ENCODE peak calls at places on chromosomes 13 and 19, in five cellular contexts. O is WTC11, U is HL-60, L is natural killer cell, D is AG09309. A is an unnamed sample.

GRCh38 chr13:51364404-51365008 is 25.0 kb downstream of the SERPINE3 start:
- DNase-seq in L (no peak), U (no peak), D (no peak), O (no peak), A (no peak)

GRCh38 chr13:74070065-74070464 is 64.1 kb downstream of the KLF12 start:
- DNase-seq in O (no peak), U (no peak), D (no peak), L (no peak), A (no peak)

GRCh38 chr19:10421240-10421948 is 1.1 kb downstream of the PDE4A start:
- DNase-seq in D (no peak), L (no peak), O (no peak), U (no peak), A (no peak)

GRCh38 chr13:47549219-47549752 is 451.8 kb downstream of the SUCLA2 start:
- DNase-seq in L (no peak), O (no peak), U (no peak), D (no peak), A (no peak)

GRCh38 chr13:20124303-20124702 is 36.5 kb downstream of the GJA3 start:
- DNase-seq in O (no peak), L (no peak), D (no peak), U (no peak), A (no peak)

GRCh38 chr19:17327654-17328516 is 6.8 kb downstream of the ANO8 start:
- DNase-seq in U (no peak), D (no peak), O (peak; percentile 93), L (no peak), A (no peak)

GRCh38 chr13:113853518-113854237 is 10.2 kb downstream of the GAS6 start:
- DNase-seq in O (no peak), U (no peak), L (peak; percentile 5), D (no peak), A (peak; percentile 54)

GRCh38 chr19:327291-328024 is 17.1 kb downstream of the MIER2 start:
- DNase-seq in U (no peak), L (no peak), O (no peak), D (no peak), A (no peak)

GRCh38 chr13:36998624-36999041 is 507 bp downstream of the ALG5 start:
- DNase-seq in O (peak; percentile 24), D (no peak), L (peak; percentile 27), U (no peak), A (no peak)

GRCh38 chr13:102620512-102620911 is 23.7 kb downstream of the TPP2 start:
- DNase-seq in U (no peak), L (no peak), D (no peak), O (no peak), A (no peak)

GRCh38 chr19:44356383-44357111 is at the start of gene ZNF112:
- DNase-seq in U (no peak), L (no peak), D (peak; percentile 63), O (peak; percentile 91), A (peak; percentile 86)

GRCh38 chr13:100625447-100625846 is 36.9 kb upstream of the GGACT start:
- DNase-seq in O (no peak), D (no peak), U (no peak), L (no peak), A (no peak)

GRCh38 chr19:15161028-15161984 is 39.5 kb downstream of the NOTCH3 start:
- DNase-seq in O (peak; percentile 43), L (no peak), D (no peak), U (no peak), A (no peak)

GRCh38 chr19:52148256-52148655 is 8.5 kb upstream of the ZNF616 start:
- DNase-seq in U (no peak), D (no peak), O (no peak), L (no peak), A (no peak)

GRCh38 chr19:7682175-7682855 is 1.7 kb downstream of the TRAPPC5 start:
- DNase-seq in U (no peak), L (no peak), D (no peak), O (peak; percentile 61), A (no peak)
- TF ChIP-seq CTCF in U (peak; percentile 38), L (no peak), D (no peak), O (no peak), A (no peak)

DNA sequence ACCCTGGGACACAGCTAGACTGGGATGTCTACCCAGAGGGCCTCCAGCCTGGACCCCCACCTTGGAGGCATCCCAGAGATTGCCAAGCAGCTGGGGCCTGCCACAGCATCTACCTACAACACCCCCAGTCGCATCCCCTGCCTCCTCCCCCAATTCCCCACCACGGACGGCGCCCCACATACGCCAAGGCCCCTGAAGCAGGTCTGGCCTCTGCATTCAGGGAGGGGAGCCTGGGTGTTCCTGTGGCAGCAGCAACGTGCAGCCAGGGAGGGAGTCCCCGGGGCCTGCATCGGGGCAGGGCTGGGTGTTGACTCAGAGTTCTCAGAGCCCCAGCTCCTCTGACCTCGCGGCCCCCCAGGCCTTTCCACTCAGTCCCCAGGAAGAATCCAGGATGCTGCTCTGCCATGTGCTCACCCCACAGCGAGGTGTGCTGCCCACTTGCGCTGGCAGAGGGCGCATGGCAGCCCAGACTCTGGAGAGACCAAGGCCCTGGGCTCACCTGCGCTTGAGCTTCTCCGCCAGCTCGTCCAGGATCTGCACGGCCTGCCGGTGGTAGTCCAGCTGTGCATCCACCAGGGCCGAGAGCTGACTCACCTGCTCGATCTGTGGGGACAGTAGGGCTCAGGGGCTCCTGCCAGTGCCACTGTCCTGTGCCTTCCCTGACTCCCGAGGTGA is 19.6 kb downstream of the MPND start:
- DNase-seq in U (no peak), L (no peak), D (no peak), O (peak; percentile 44), A (no peak)
- TF ChIP-seq CTCF in U (peak; percentile 15), L (no peak), D (peak; percentile 19), O (no peak), A (peak; percentile 24)

GRCh38 chr13:98468929-98469328 is 108.0 kb downstream of the STK24 start:
- DNase-seq in D (no peak), U (no peak), L (no peak), O (no peak), A (no peak)

GRCh38 chr13:98470920-98471319 is 106.0 kb downstream of the STK24 start:
- DNase-seq in D (no peak), U (no peak), L (no peak), O (no peak), A (no peak)

GRCh38 chr13:98467263-98467985 is 109.5 kb downstream of the STK24 start:
- DNase-seq in L (no peak), U (no peak), D (no peak), O (no peak), A (no peak)

GRCh38 chr13:98466634-98467236 is 110.2 kb downstream of the STK24 start:
- DNase-seq in U (no peak), O (peak; percentile 87), D (no peak), L (no peak), A (no peak)

DNA sequence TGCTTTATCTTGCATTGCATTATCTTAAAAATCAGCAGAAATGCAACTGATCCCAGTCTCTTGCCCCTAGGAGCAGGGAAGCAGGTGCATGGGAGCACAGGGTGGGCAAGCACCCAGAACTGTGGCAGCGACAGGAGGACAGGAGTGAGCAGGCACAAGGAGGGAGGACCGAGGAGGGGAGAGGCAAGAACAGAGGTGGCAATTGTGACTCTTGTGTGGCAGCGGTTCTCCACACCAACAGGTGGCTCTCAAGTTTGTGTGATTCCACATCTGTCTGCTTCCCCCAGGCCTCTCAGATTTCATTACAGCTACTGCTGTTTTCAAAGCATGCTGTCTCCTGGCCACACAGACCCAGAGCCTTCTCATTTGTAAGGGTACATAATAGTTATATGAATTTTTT is 108.6 kb downstream of the STK24 start:
- DNase-seq in U (no peak), L (no peak), D (no peak), O (no peak), A (no peak)
- TF ChIP-seq CTCF in U (no peak), L (no peak), D (no peak), O (no peak), A (no peak)

GRCh38 chr13:56720841-56721240 is 419.9 kb upstream of the PRR20A start:
- DNase-seq in U (no peak), D (no peak), L (no peak), O (no peak), A (no peak)
- TF ChIP-seq CTCF in U (no peak), D (no peak), L (no peak), O (no peak), A (no peak)

GRCh38 chr19:48006762-48007161 is 12.3 kb downstream of the ELSPBP1 start:
- DNase-seq in D (no peak), L (no peak), O (peak; percentile 32), U (no peak), A (no peak)
- TF ChIP-seq CTCF in D (no peak), L (no peak), O (peak; percentile 38), U (no peak), A (peak; percentile 52)